ENCODE peak calls at places on chromosome 9, in nine cellular contexts. One of them, this sample, is unnamed.

GRCh38 chr9:136964171-136964689 is 12.2 kb downstream of the LCN12 start:
- DNase-seq in heart left ventricle: no peak
- DNase-seq in transverse colon: peak
- DNase-seq in endothelial cell of umbilical vein: no peak
- DNase-seq in upper lobe of left lung: no peak
- DNase-seq in A549: no peak
- DNase-seq in ovary: no peak
- DNase-seq in spleen: no peak
- DNase-seq in stomach: peak
- DNase-seq in this sample: no peak

GRCh38 chr9:36396985-36397384 is 3.1 kb downstream of the RNF38 start:
- DNase-seq in heart left ventricle: no peak
- DNase-seq in transverse colon: no peak
- DNase-seq in endothelial cell of umbilical vein: no peak
- DNase-seq in upper lobe of left lung: peak
- DNase-seq in A549: peak
- DNase-seq in ovary: no peak
- DNase-seq in spleen: no peak
- DNase-seq in stomach: no peak
- DNase-seq in this sample: peak

GRCh38 chr9:69035438-69036316 is at the start of gene FXN:
- DNase-seq in heart left ventricle: peak
- DNase-seq in transverse colon: peak
- DNase-seq in endothelial cell of umbilical vein: peak
- DNase-seq in upper lobe of left lung: peak
- DNase-seq in A549: peak
- DNase-seq in ovary: peak
- DNase-seq in spleen: peak
- DNase-seq in stomach: peak
- DNase-seq in this sample: peak

GRCh38 chr9:35515766-35516165 is 25.9 kb downstream of the RUSC2 start:
- DNase-seq in heart left ventricle: no peak
- DNase-seq in transverse colon: no peak
- DNase-seq in endothelial cell of umbilical vein: no peak
- DNase-seq in upper lobe of left lung: peak
- DNase-seq in A549: peak
- DNase-seq in ovary: no peak
- DNase-seq in spleen: no peak
- DNase-seq in stomach: no peak
- DNase-seq in this sample: no peak

GRCh38 chr9:136906251-136906650 is 19.9 kb downstream of the TRAF2 start:
- DNase-seq in heart left ventricle: no peak
- DNase-seq in transverse colon: no peak
- DNase-seq in endothelial cell of umbilical vein: no peak
- DNase-seq in upper lobe of left lung: no peak
- DNase-seq in A549: no peak
- DNase-seq in ovary: no peak
- DNase-seq in spleen: no peak
- DNase-seq in stomach: no peak
- DNase-seq in this sample: peak

GRCh38 chr9:77588319-77588937 is 59.7 kb downstream of the GNA14 start:
- DNase-seq in heart left ventricle: no peak
- DNase-seq in transverse colon: no peak
- DNase-seq in endothelial cell of umbilical vein: peak
- DNase-seq in upper lobe of left lung: no peak
- DNase-seq in A549: peak
- DNase-seq in ovary: no peak
- DNase-seq in spleen: no peak
- DNase-seq in stomach: no peak
- DNase-seq in this sample: no peak

GRCh38 chr9:35518212-35518917 is 28.5 kb downstream of the RUSC2 start:
- DNase-seq in heart left ventricle: no peak
- DNase-seq in transverse colon: no peak
- DNase-seq in endothelial cell of umbilical vein: peak
- DNase-seq in upper lobe of left lung: peak
- DNase-seq in A549: peak
- DNase-seq in ovary: no peak
- DNase-seq in spleen: no peak
- DNase-seq in stomach: peak
- DNase-seq in this sample: no peak

GRCh38 chr9:102975246-102975645 is 19.9 kb upstream of the CYLC2 start:
- DNase-seq in heart left ventricle: no peak
- DNase-seq in transverse colon: no peak
- DNase-seq in endothelial cell of umbilical vein: no peak
- DNase-seq in upper lobe of left lung: no peak
- DNase-seq in A549: no peak
- DNase-seq in ovary: no peak
- DNase-seq in spleen: peak
- DNase-seq in stomach: no peak
- DNase-seq in this sample: no peak

GRCh38 chr9:14198049-14198448 is 115.9 kb downstream of the NFIB start:
- DNase-seq in heart left ventricle: no peak
- DNase-seq in transverse colon: no peak
- DNase-seq in endothelial cell of umbilical vein: no peak
- DNase-seq in upper lobe of left lung: no peak
- DNase-seq in A549: no peak
- DNase-seq in ovary: no peak
- DNase-seq in spleen: no peak
- DNase-seq in stomach: no peak
- DNase-seq in this sample: no peak

GRCh38 chr9:33923079-33923478 is 106.1 kb downstream of the UBE2R2 start:
- DNase-seq in heart left ventricle: no peak
- DNase-seq in transverse colon: no peak
- DNase-seq in endothelial cell of umbilical vein: no peak
- DNase-seq in upper lobe of left lung: no peak
- DNase-seq in A549: no peak
- DNase-seq in ovary: no peak
- DNase-seq in spleen: peak
- DNase-seq in stomach: no peak
- DNase-seq in this sample: no peak

GRCh38 chr9:33919276-33919897 is 102.4 kb downstream of the UBE2R2 start:
- DNase-seq in heart left ventricle: no peak
- DNase-seq in transverse colon: no peak
- DNase-seq in endothelial cell of umbilical vein: no peak
- DNase-seq in upper lobe of left lung: no peak
- DNase-seq in A549: no peak
- DNase-seq in ovary: no peak
- DNase-seq in spleen: no peak
- DNase-seq in stomach: no peak
- DNase-seq in this sample: no peak

GRCh38 chr9:33923998-33924701 is 107.2 kb downstream of the UBE2R2 start:
- DNase-seq in heart left ventricle: peak
- DNase-seq in transverse colon: no peak
- DNase-seq in endothelial cell of umbilical vein: no peak
- DNase-seq in upper lobe of left lung: no peak
- DNase-seq in A549: no peak
- DNase-seq in ovary: no peak
- DNase-seq in spleen: peak
- DNase-seq in stomach: peak
- DNase-seq in this sample: no peak

GRCh38 chr9:33924978-33925797 is 108.2 kb downstream of the UBE2R2 start:
- DNase-seq in heart left ventricle: peak
- DNase-seq in transverse colon: peak
- DNase-seq in endothelial cell of umbilical vein: peak
- DNase-seq in upper lobe of left lung: no peak
- DNase-seq in A549: peak
- DNase-seq in ovary: peak
- DNase-seq in spleen: no peak
- DNase-seq in stomach: peak
- DNase-seq in this sample: peak

DNA sequence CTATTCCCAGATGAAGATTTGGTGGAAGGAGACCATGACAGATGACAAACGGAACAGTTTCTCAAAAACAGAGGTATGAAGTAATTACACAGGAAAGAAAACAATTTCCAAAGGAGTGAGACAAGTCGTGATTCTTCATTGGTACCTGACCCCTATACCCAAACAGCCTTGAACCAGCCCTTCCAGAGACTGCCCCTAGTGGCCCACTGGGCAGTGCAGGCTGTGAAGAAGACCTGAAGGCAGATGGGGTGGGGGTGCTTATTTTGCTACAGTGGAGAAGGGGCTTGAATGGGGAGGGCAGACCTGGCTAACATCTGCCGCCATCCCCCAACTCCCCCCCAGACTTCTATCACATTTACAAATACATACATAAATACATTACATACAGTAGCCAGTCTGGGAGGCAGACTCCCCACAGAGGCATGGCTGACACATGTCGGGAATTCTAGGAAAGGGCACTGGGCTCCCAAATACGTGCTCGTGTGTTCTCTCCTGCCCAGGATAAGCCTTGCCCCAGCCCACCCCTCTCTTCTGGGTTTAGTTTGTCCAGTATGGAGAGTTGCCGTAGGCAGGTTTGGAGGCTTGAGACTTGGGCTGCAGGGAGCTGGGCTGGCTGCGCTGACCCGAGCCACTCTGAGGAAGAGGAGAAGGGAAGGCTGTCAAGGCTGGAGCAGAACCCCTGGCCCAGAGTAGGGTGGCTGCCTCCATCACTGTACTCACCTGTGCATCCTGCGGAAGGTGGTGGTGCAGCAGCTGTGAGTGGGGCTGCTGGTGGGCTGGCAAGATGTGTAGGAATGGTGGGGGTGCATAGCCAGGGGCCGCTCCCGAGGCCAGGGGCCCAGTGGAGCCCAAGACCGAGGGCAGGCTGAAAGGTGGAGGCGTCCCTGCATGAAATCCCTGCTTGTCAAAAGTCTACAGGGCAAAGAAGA is 105.3 kb downstream of the UBE2R2 start:
- DNase-seq in heart left ventricle: no peak
- DNase-seq in transverse colon: no peak
- DNase-seq in endothelial cell of umbilical vein: peak
- DNase-seq in upper lobe of left lung: no peak
- DNase-seq in A549: peak
- DNase-seq in ovary: no peak
- DNase-seq in spleen: peak
- DNase-seq in stomach: no peak
- DNase-seq in this sample: peak
- TF ChIP-seq POLR2A in heart left ventricle: no peak
- TF ChIP-seq POLR2A in transverse colon: no peak
- TF ChIP-seq POLR2A in endothelial cell of umbilical vein: no peak
- TF ChIP-seq POLR2A in upper lobe of left lung: no peak
- TF ChIP-seq POLR2A in A549: no peak
- TF ChIP-seq POLR2A in ovary: no peak
- TF ChIP-seq POLR2A in spleen: no peak
- TF ChIP-seq POLR2A in stomach: no peak
- TF ChIP-seq POLR2A in this sample: no peak

GRCh38 chr9:134031783-134032182 is 6.5 kb downstream of the BRD3OS start:
- DNase-seq in heart left ventricle: no peak
- DNase-seq in transverse colon: no peak
- DNase-seq in endothelial cell of umbilical vein: no peak
- DNase-seq in upper lobe of left lung: no peak
- DNase-seq in A549: no peak
- DNase-seq in ovary: no peak
- DNase-seq in spleen: peak
- DNase-seq in stomach: no peak
- DNase-seq in this sample: no peak
- TF ChIP-seq POLR2A in heart left ventricle: no peak
- TF ChIP-seq POLR2A in transverse colon: no peak
- TF ChIP-seq POLR2A in endothelial cell of umbilical vein: no peak
- TF ChIP-seq POLR2A in upper lobe of left lung: no peak
- TF ChIP-seq POLR2A in A549: no peak
- TF ChIP-seq POLR2A in ovary: no peak
- TF ChIP-seq POLR2A in spleen: no peak
- TF ChIP-seq POLR2A in stomach: no peak
- TF ChIP-seq POLR2A in this sample: no peak

GRCh38 chr9:135500525-135501260 is at the start of gene MRPS2:
- DNase-seq in heart left ventricle: peak
- DNase-seq in transverse colon: peak
- DNase-seq in endothelial cell of umbilical vein: peak
- DNase-seq in upper lobe of left lung: peak
- DNase-seq in A549: peak
- DNase-seq in ovary: peak
- DNase-seq in spleen: peak
- DNase-seq in stomach: peak
- DNase-seq in this sample: peak
- TF ChIP-seq POLR2A in heart left ventricle: no peak
- TF ChIP-seq POLR2A in transverse colon: peak
- TF ChIP-seq POLR2A in endothelial cell of umbilical vein: peak
- TF ChIP-seq POLR2A in upper lobe of left lung: peak
- TF ChIP-seq POLR2A in A549: peak
- TF ChIP-seq POLR2A in ovary: no peak
- TF ChIP-seq POLR2A in spleen: no peak
- TF ChIP-seq POLR2A in stomach: no peak
- TF ChIP-seq POLR2A in this sample: peak

GRCh38 chr9:96491079-96491879 is 41.3 kb downstream of the HABP4 start:
- DNase-seq in heart left ventricle: no peak
- DNase-seq in transverse colon: no peak
- DNase-seq in endothelial cell of umbilical vein: no peak
- DNase-seq in upper lobe of left lung: peak
- DNase-seq in A549: no peak
- DNase-seq in ovary: no peak
- DNase-seq in spleen: no peak
- DNase-seq in stomach: no peak
- DNase-seq in this sample: no peak
- TF ChIP-seq POLR2A in heart left ventricle: no peak
- TF ChIP-seq POLR2A in transverse colon: no peak
- TF ChIP-seq POLR2A in endothelial cell of umbilical vein: no peak
- TF ChIP-seq POLR2A in upper lobe of left lung: no peak
- TF ChIP-seq POLR2A in A549: no peak
- TF ChIP-seq POLR2A in ovary: no peak
- TF ChIP-seq POLR2A in spleen: no peak
- TF ChIP-seq POLR2A in stomach: no peak
- TF ChIP-seq POLR2A in this sample: no peak